ENCODE peak calls at places on chromosomes 5 and 9, in seven cellular contexts. One of them, this sample, is unnamed.
A peak's percentile ranks its signal among the peaks of the same experiment; 100 is the strongest.

GRCh38 chr5:55771175-55771655 is 33.4 kb downstream of the DDX4 start:
- DNase-seq in fibroblast of mammary gland: peak; percentile 2
- DNase-seq in psoas muscle: no peak
- DNase-seq in GM12865: peak; percentile 46
- DNase-seq in tibial artery: no peak
- DNase-seq in hepatocyte: no peak
- DNase-seq in transverse colon: no peak
- DNase-seq in this sample: peak; percentile 29

GRCh38 chr5:91556-92263 is at the start of gene PLEKHG4B:
- DNase-seq in fibroblast of mammary gland: no peak
- DNase-seq in psoas muscle: no peak
- DNase-seq in GM12865: no peak
- DNase-seq in tibial artery: no peak
- DNase-seq in hepatocyte: peak; percentile 74
- DNase-seq in transverse colon: no peak
- DNase-seq in this sample: no peak

GRCh38 chr5:54703091-54703490 is 185.5 kb downstream of the SNX18 start:
- DNase-seq in fibroblast of mammary gland: peak; percentile 96
- DNase-seq in psoas muscle: peak; percentile 86
- DNase-seq in GM12865: no peak
- DNase-seq in tibial artery: peak; percentile 77
- DNase-seq in hepatocyte: no peak
- DNase-seq in transverse colon: no peak
- DNase-seq in this sample: peak; percentile 84

GRCh38 chr5:13143630-13144029 is 800.9 kb downstream of the DNAH5 start:
- DNase-seq in fibroblast of mammary gland: no peak
- DNase-seq in psoas muscle: no peak
- DNase-seq in GM12865: no peak
- DNase-seq in tibial artery: no peak
- DNase-seq in hepatocyte: no peak
- DNase-seq in transverse colon: no peak
- DNase-seq in this sample: no peak

GRCh38 chr9:19155106-19155999 is 28.1 kb upstream of the PLIN2 start:
- DNase-seq in fibroblast of mammary gland: no peak
- DNase-seq in psoas muscle: no peak
- DNase-seq in GM12865: peak; percentile 23
- DNase-seq in tibial artery: no peak
- DNase-seq in hepatocyte: no peak
- DNase-seq in transverse colon: no peak
- DNase-seq in this sample: no peak

GRCh38 chr5:73899916-73900315 is 273.9 kb downstream of the ARHGEF28 start:
- DNase-seq in fibroblast of mammary gland: no peak
- DNase-seq in psoas muscle: no peak
- DNase-seq in GM12865: no peak
- DNase-seq in tibial artery: no peak
- DNase-seq in hepatocyte: no peak
- DNase-seq in transverse colon: no peak
- DNase-seq in this sample: no peak

GRCh38 chr5:53871050-53871449 is 310.6 kb downstream of the NDUFS4 start:
- DNase-seq in fibroblast of mammary gland: no peak
- DNase-seq in psoas muscle: no peak
- DNase-seq in GM12865: no peak
- DNase-seq in tibial artery: no peak
- DNase-seq in hepatocyte: no peak
- DNase-seq in transverse colon: no peak
- DNase-seq in this sample: peak; percentile 40

GRCh38 chr5:14851999-14852526 is 19.5 kb downstream of the ANKH start:
- DNase-seq in fibroblast of mammary gland: no peak
- DNase-seq in psoas muscle: no peak
- DNase-seq in GM12865: no peak
- DNase-seq in tibial artery: no peak
- DNase-seq in hepatocyte: no peak
- DNase-seq in transverse colon: no peak
- DNase-seq in this sample: no peak

GRCh38 chr5:16975950-16976624 is 40.0 kb upstream of the MYO10 start:
- DNase-seq in fibroblast of mammary gland: peak; percentile 28
- DNase-seq in psoas muscle: no peak
- DNase-seq in GM12865: peak; percentile 40
- DNase-seq in tibial artery: no peak
- DNase-seq in hepatocyte: no peak
- DNase-seq in transverse colon: no peak
- DNase-seq in this sample: no peak

GRCh38 chr5:123527190-123527589 is 15.2 kb downstream of the CSNK1G3 start:
- DNase-seq in fibroblast of mammary gland: no peak
- DNase-seq in psoas muscle: no peak
- DNase-seq in GM12865: peak; percentile 22
- DNase-seq in tibial artery: no peak
- DNase-seq in hepatocyte: no peak
- DNase-seq in transverse colon: no peak
- DNase-seq in this sample: no peak

GRCh38 chr5:1282139-1282992 is 12.5 kb downstream of the TERT start:
- DNase-seq in fibroblast of mammary gland: no peak
- DNase-seq in psoas muscle: no peak
- DNase-seq in GM12865: no peak
- DNase-seq in tibial artery: no peak
- DNase-seq in hepatocyte: no peak
- DNase-seq in transverse colon: no peak
- DNase-seq in this sample: no peak

GRCh38 chr5:134449167-134449566 is 37.5 kb upstream of the CDKN2AIPNL start:
- DNase-seq in fibroblast of mammary gland: no peak
- DNase-seq in psoas muscle: peak; percentile 2
- DNase-seq in GM12865: no peak
- DNase-seq in tibial artery: peak; percentile 10
- DNase-seq in hepatocyte: no peak
- DNase-seq in transverse colon: no peak
- DNase-seq in this sample: no peak
- TF ChIP-seq CTCF in fibroblast of mammary gland: no peak
- TF ChIP-seq CTCF in psoas muscle: no peak
- TF ChIP-seq CTCF in GM12865: no peak
- TF ChIP-seq CTCF in tibial artery: no peak
- TF ChIP-seq CTCF in hepatocyte: no peak
- TF ChIP-seq CTCF in transverse colon: no peak
- TF ChIP-seq CTCF in this sample: no peak

GRCh38 chr5:147780924-147781530 is 1.5 kb downstream of the JAKMIP2 start:
- DNase-seq in fibroblast of mammary gland: no peak
- DNase-seq in psoas muscle: no peak
- DNase-seq in GM12865: no peak
- DNase-seq in tibial artery: no peak
- DNase-seq in hepatocyte: no peak
- DNase-seq in transverse colon: no peak
- DNase-seq in this sample: no peak
- H3K4me3 ChIP-seq in fibroblast of mammary gland: no peak overlapping the region
- H3K4me3 ChIP-seq in psoas muscle: no peak overlapping the region
- H3K4me3 ChIP-seq in GM12865: no peak overlapping the region
- H3K4me3 ChIP-seq in tibial artery: no peak overlapping the region
- H3K4me3 ChIP-seq in hepatocyte: no peak overlapping the region
- H3K4me3 ChIP-seq in transverse colon: no peak overlapping the region
- H3K4me3 ChIP-seq in this sample: no peak overlapping the region

DNA sequence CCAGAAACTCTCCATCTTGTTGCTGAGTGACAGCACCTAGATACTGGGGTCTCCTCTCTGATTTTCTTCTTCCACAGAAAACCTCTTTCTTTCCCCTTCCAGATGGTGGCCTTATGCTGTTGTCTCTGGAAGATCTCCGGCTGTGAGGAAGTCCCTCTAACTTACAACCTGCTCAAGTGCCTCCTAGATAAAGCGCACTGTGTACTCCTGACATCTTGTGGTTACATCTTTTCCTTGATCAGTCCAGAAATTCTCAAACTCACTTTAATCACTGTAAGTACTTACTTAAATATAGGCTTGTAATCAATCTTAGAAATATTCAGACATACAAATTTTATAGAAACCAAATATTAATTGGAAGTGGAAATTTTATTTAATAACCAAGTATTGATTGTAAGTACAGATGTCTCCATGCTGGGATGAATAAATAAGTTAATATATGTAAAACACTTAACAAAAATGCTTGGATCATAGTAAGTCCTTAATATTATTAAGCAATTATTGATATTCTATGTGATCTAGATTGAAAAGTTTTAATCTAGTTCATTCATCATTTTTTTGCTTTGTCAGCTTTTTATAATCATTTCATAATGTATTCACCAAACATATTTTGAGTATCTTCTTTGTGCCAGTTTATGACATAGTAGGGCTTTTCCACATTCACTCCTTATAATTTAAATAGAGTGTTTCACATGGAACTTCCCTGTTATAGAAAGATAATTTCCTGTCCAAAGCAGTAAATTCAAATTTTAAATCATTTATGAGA is 1381.4 kb upstream of the CDH6 start:
- DNase-seq in fibroblast of mammary gland: no peak
- DNase-seq in psoas muscle: no peak
- DNase-seq in GM12865: no peak
- DNase-seq in tibial artery: no peak
- DNase-seq in hepatocyte: peak; percentile 28
- DNase-seq in transverse colon: no peak
- DNase-seq in this sample: no peak
- TF ChIP-seq CTCF in fibroblast of mammary gland: no peak
- TF ChIP-seq CTCF in psoas muscle: no peak
- TF ChIP-seq CTCF in GM12865: no peak
- TF ChIP-seq CTCF in tibial artery: no peak
- TF ChIP-seq CTCF in hepatocyte: peak; percentile 51
- TF ChIP-seq CTCF in transverse colon: no peak
- TF ChIP-seq CTCF in this sample: no peak

GRCh38 chr9:98678244-98678842 is 30.4 kb downstream of the GABBR2 start:
- DNase-seq in fibroblast of mammary gland: peak; percentile 16
- DNase-seq in psoas muscle: no peak
- DNase-seq in GM12865: peak; percentile 31
- DNase-seq in tibial artery: no peak
- DNase-seq in hepatocyte: no peak
- DNase-seq in transverse colon: peak; percentile 11
- DNase-seq in this sample: peak; percentile 24
- H3K4me3 ChIP-seq in fibroblast of mammary gland: no peak overlapping the region
- H3K4me3 ChIP-seq in psoas muscle: no peak overlapping the region
- H3K4me3 ChIP-seq in GM12865: no peak overlapping the region
- H3K4me3 ChIP-seq in tibial artery: no peak overlapping the region
- H3K4me3 ChIP-seq in hepatocyte: no peak overlapping the region
- H3K4me3 ChIP-seq in transverse colon: no peak overlapping the region
- H3K4me3 ChIP-seq in this sample: no peak overlapping the region

GRCh38 chr5:74943905-74944304 is 77.7 kb upstream of the FAM169A start:
- DNase-seq in fibroblast of mammary gland: no peak
- DNase-seq in psoas muscle: no peak
- DNase-seq in GM12865: no peak
- DNase-seq in tibial artery: no peak
- DNase-seq in hepatocyte: no peak
- DNase-seq in transverse colon: no peak
- DNase-seq in this sample: no peak
- TF ChIP-seq CTCF in fibroblast of mammary gland: peak; percentile 8
- TF ChIP-seq CTCF in psoas muscle: no peak
- TF ChIP-seq CTCF in GM12865: peak; percentile 6
- TF ChIP-seq CTCF in tibial artery: no peak
- TF ChIP-seq CTCF in hepatocyte: peak; percentile 22
- TF ChIP-seq CTCF in transverse colon: no peak
- TF ChIP-seq CTCF in this sample: no peak

GRCh38 chr9:111352545-111352944 is 22.5 kb upstream of the OR2K2 start:
- DNase-seq in fibroblast of mammary gland: no peak
- DNase-seq in psoas muscle: no peak
- DNase-seq in GM12865: no peak
- DNase-seq in tibial artery: no peak
- DNase-seq in hepatocyte: no peak
- DNase-seq in transverse colon: no peak
- DNase-seq in this sample: no peak

GRCh38 chr9:111362526-111362925 is 32.5 kb upstream of the OR2K2 start:
- DNase-seq in fibroblast of mammary gland: no peak
- DNase-seq in psoas muscle: no peak
- DNase-seq in GM12865: no peak
- DNase-seq in tibial artery: no peak
- DNase-seq in hepatocyte: no peak
- DNase-seq in transverse colon: no peak
- DNase-seq in this sample: no peak

GRCh38 chr9:111360881-111361280 is 30.9 kb upstream of the OR2K2 start:
- DNase-seq in fibroblast of mammary gland: no peak
- DNase-seq in psoas muscle: no peak
- DNase-seq in GM12865: no peak
- DNase-seq in tibial artery: no peak
- DNase-seq in hepatocyte: no peak
- DNase-seq in transverse colon: no peak
- DNase-seq in this sample: no peak

DNA sequence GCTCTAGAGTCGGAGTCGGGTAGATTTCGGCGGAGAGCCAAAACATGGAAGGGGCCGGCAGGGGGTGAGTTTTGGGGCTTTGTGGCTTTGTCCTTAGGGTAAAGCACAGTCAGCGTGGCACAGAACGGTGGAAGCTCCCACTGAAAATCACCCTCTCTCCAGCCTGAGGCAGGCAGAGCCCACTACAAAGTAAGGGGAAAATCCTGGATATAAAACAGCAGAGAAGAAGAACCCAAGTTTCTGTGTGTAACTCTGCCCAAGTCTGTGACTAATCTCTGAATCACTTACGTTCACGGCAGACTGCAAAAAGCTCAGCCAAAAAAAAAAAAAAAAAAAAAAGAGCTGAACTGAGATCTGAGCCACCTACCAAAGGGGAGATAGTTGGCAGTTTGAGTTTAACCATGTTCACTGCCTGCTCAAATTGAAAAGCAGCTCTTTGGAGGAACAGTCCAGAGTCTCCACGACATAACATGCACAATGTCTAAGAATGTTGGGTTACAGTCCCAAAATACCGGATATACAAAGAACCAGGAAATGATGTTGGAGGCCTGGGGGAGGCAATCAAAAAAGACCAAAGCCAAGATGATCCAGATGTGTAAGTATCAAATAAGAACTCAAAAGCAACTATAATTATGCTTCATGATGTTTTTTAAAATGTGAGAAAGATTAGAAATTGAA is 26.7 kb upstream of the OR2K2 start:
- DNase-seq in fibroblast of mammary gland: peak; percentile 94
- DNase-seq in psoas muscle: peak; percentile 51
- DNase-seq in GM12865: peak; percentile 16
- DNase-seq in tibial artery: no peak
- DNase-seq in hepatocyte: peak; percentile 37
- DNase-seq in transverse colon: no peak
- DNase-seq in this sample: peak; percentile 88
- H3K4me3 ChIP-seq in fibroblast of mammary gland: peak overlapping the region; percentile 46
- H3K4me3 ChIP-seq in psoas muscle: peak overlapping the region; percentile 31
- H3K4me3 ChIP-seq in GM12865: no peak overlapping the region
- H3K4me3 ChIP-seq in tibial artery: peak overlapping the region; percentile 13
- H3K4me3 ChIP-seq in hepatocyte: no peak overlapping the region
- H3K4me3 ChIP-seq in transverse colon: peak overlapping the region; percentile 20
- H3K4me3 ChIP-seq in this sample: no peak overlapping the region

DNA sequence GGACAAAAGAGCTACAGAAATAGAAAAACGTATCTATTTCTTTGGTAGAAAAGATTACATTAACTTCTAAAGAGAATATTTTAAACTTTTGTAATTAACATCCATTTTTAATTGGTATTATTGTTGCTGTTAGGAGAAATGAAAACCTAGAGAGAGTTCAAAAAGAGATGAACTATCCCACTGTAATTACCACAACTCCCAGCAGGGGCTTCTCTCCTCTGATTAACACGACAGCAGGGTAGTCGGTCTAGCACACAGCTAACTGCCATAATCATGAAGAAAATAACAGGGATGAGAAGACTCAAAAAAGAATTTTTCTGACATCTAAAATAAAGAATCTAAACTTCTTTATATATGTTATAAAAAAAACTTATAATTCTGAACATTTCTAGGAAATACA is 86.2 kb upstream of the CDH9 start:
- DNase-seq in fibroblast of mammary gland: peak; percentile 36
- DNase-seq in psoas muscle: no peak
- DNase-seq in GM12865: no peak
- DNase-seq in tibial artery: no peak
- DNase-seq in hepatocyte: peak; percentile 47
- DNase-seq in transverse colon: no peak
- DNase-seq in this sample: peak; percentile 60
- TF ChIP-seq CTCF in fibroblast of mammary gland: peak; percentile 63
- TF ChIP-seq CTCF in psoas muscle: no peak
- TF ChIP-seq CTCF in GM12865: no peak
- TF ChIP-seq CTCF in tibial artery: no peak
- TF ChIP-seq CTCF in hepatocyte: peak; percentile 48
- TF ChIP-seq CTCF in transverse colon: no peak
- TF ChIP-seq CTCF in this sample: peak; percentile 75